ENCODE peak calls at places on chromosomes 12 and 14, in nine cellular contexts. W is fibroblast of mammary gland, J is cardiac fibroblast, D is fibroblast of pulmonary artery, U is psoas muscle, G is hepatocyte, P is astrocyte of the spinal cord, S is NB4, C is gastrocnemius medialis. H is an unnamed sample.

GRCh38 chr12:41795066-41795465 is 349.6 kb downstream of the GXYLT1 start:
- DNase-seq in W (no peak), J (no peak), D (no peak), U (no peak), G (no peak), P (peak; percentile 69), S (no peak), C (no peak), H (no peak)

GRCh38 chr12:39354955-39355354 is 88.0 kb downstream of the KIF21A start:
- DNase-seq in W (no peak), J (no peak), D (no peak), U (no peak), G (no peak), P (no peak), S (no peak), C (no peak), H (no peak)

GRCh38 chr12:76720068-76720467 is 43.8 kb upstream of the ZDHHC17 start:
- DNase-seq in W (peak; percentile 6), J (no peak), D (peak; percentile 40), U (no peak), G (no peak), P (peak; percentile 43), S (no peak), C (no peak), H (no peak)

GRCh38 chr14:91103116-91103515 is 10.8 kb upstream of the DGLUCY start:
- DNase-seq in W (no peak), J (peak; percentile 48), D (no peak), U (no peak), G (no peak), P (no peak), S (no peak), C (no peak), H (no peak)

GRCh38 chr12:124694846-124695497 is 127.6 kb upstream of the NCOR2 start:
- DNase-seq in W (peak; percentile 89), J (peak; percentile 85), D (peak; percentile 82), U (no peak), G (no peak), P (peak; percentile 97), S (peak; percentile 84), C (no peak), H (peak; percentile 63)

GRCh38 chr14:92254786-92255185 is 68.2 kb upstream of the SLC24A4 start:
- DNase-seq in W (peak; percentile 64), J (peak; percentile 60), D (peak; percentile 35), U (peak; percentile 73), G (peak; percentile 50), P (peak; percentile 21), S (no peak), C (no peak), H (no peak)

GRCh38 chr12:4187916-4188315 is 85.6 kb upstream of the CCND2 start:
- DNase-seq in W (no peak), J (no peak), D (no peak), U (no peak), G (no peak), P (no peak), S (no peak), C (no peak), H (no peak)

GRCh38 chr14:36555998-36556743 is 26.2 kb downstream of the NKX2-8 start:
- DNase-seq in W (no peak), J (no peak), D (no peak), U (no peak), G (no peak), P (no peak), S (no peak), C (no peak), H (no peak)

GRCh38 chr12:27193106-27193505 is 51.0 kb upstream of the STK38L start:
- DNase-seq in W (peak; percentile 90), J (peak; percentile 75), D (peak; percentile 80), U (no peak), G (peak; percentile 43), P (peak; percentile 90), S (peak; percentile 32), C (no peak), H (no peak)

GRCh38 chr12:8037046-8037663 is 4.6 kb downstream of the FOXJ2 start:
- DNase-seq in W (no peak), J (no peak), D (no peak), U (no peak), G (no peak), P (no peak), S (peak; percentile 69), C (no peak), H (no peak)

GRCh38 chr12:8036366-8036765 is 3.9 kb downstream of the FOXJ2 start:
- DNase-seq in W (no peak), J (no peak), D (no peak), U (peak; percentile 80), G (no peak), P (no peak), S (no peak), C (peak; percentile 56), H (no peak)

GRCh38 chr12:8033153-8034044 is 883 bp downstream of the FOXJ2 start:
- DNase-seq in W (peak; percentile 50), J (peak; percentile 53), D (peak; percentile 33), U (peak; percentile 74), G (peak; percentile 65), P (peak; percentile 35), S (peak; percentile 68), C (peak; percentile 54), H (no peak)

GRCh38 chr12:8034802-8035201 is 2.3 kb downstream of the FOXJ2 start:
- DNase-seq in W (no peak), J (no peak), D (no peak), U (no peak), G (no peak), P (no peak), S (no peak), C (no peak), H (no peak)

DNA sequence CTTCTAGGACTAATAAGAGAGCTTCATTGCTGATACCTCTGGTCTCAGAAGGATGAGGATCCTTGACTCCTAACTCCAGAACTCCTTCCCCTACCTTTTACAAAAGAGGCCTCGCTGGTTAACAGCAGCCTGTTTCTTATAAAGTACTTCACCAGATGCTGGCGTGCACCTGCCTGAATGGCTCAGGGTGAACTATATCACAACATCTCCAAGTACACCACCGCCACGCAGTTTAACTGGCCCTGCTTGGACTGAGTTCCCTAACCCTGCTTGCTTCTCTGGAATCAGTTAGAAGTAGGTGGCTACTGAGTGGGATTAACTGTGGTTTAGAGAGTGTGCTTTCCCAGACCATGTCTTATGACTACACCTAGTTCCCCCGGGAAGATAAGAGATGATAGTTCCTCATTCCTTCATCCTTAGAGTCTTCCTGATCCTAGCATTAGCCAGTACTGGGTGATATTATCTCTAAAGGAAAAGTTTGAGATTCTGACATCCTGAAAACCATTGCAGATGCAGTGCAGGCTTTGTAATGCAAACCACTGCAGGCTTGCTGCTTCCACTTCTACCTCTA is 3.0 kb downstream of the FOXJ2 start:
- DNase-seq in W (peak; percentile 27), J (no peak), D (no peak), U (no peak), G (peak; percentile 32), P (no peak), S (no peak), C (no peak), H (no peak)
- H3K4me3 ChIP-seq in W (no peak overlapping the region), J (no peak overlapping the region), D (no peak overlapping the region), U (peak overlapping the region; percentile 97), G (no peak overlapping the region), P (no peak overlapping the region), S (no peak overlapping the region), C (peak overlapping the region; percentile 99), H (no peak overlapping the region)

GRCh38 chr12:52378091-52378490 is 7.4 kb downstream of the KRT84 start:
- DNase-seq in W (no peak), J (no peak), D (no peak), U (no peak), G (no peak), P (no peak), S (no peak), C (no peak), H (no peak)

GRCh38 chr12:52379536-52379935 is 5.9 kb downstream of the KRT84 start:
- DNase-seq in W (no peak), J (no peak), D (no peak), U (no peak), G (no peak), P (no peak), S (no peak), C (no peak), H (no peak)

GRCh38 chr12:52382854-52383253 is 2.6 kb downstream of the KRT84 start:
- DNase-seq in W (no peak), J (no peak), D (no peak), U (no peak), G (no peak), P (no peak), S (no peak), C (no peak), H (no peak)

GRCh38 chr12:52381206-52381605 is 4.2 kb downstream of the KRT84 start:
- DNase-seq in W (no peak), J (no peak), D (no peak), U (no peak), G (no peak), P (no peak), S (no peak), C (no peak), H (no peak)

DNA sequence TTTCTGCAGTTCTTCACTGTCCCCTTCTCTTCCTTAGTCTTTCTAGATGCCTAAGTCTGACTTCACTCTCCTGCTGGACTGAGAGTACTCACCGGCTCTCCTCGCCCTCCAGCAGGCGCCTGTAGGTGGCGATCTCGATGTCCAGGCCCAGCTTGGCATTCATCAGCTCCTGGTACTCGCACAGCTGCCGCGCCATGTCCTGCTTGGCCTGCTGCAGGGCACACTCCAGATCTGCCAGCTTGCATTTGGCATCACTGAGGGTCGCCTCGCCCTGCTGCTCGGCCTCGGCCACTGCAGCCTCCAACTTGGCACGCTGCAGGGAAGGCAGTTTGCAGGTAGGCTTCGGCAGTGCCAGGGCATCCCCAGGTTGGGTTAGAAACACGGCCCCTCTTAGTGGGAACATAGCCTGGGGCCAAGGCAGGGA is 5.2 kb downstream of the KRT84 start:
- DNase-seq in W (peak; percentile 29), J (peak; percentile 50), D (peak; percentile 50), U (no peak), G (peak; percentile 48), P (peak; percentile 16), S (peak; percentile 39), C (no peak), H (no peak)
- TF ChIP-seq CTCF in W (peak; percentile 48), J (peak; percentile 72), D (peak; percentile 70), U (peak; percentile 17), G (peak; percentile 45), P (peak; percentile 68), S (peak; percentile 86), C (no peak), H (peak; percentile 72)

DNA sequence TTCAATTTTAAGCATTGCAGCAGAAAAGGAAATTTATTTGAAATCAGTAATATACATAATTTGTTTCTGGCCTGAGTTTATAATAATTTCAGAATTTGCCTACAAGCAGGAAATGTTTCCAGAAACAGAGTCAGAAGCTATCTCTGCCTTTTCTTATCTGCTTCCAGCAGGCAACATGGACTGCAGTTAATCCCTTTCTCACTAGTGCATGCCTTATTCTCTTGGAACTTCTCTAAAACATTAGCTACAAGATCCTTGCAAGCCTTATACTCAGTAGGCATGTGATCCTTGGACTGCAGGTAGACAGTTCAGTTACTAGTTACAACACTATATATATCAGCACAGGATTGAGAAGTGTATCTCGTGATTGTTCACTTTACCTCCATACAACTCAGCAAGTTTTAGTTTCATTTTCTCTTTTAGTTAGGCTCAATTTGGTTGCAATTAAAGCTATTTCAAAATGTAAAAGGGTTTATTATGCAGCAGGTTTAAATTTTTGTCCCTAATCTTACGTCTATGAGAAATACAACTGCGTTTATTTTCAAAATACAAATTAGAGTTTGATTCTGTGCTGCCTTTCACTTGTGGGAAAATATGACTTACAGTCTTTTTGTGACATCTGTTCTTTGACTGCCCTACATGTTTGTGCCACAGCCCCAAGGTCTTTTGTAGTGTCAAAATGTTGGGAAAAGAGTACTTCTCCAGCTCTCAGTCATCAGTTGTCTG is 709.1 kb upstream of the FOXG1 start:
- DNase-seq in W (peak; percentile 0), J (no peak), D (peak; percentile 13), U (no peak), G (peak; percentile 37), P (peak; percentile 23), S (peak; percentile 1), C (no peak), H (no peak)
- H3K4me3 ChIP-seq in W (no peak overlapping the region), J (peak overlapping the region; percentile 8), D (peak overlapping the region; percentile 37), U (no peak overlapping the region), G (no peak overlapping the region), P (no peak overlapping the region), S (peak overlapping the region; percentile 37), C (no peak overlapping the region), H (no peak overlapping the region)

GRCh38 chr14:104135904-104136471 is 2.4 kb upstream of the KIF26A start:
- DNase-seq in W (no peak), J (no peak), D (no peak), U (peak; percentile 44), G (no peak), P (no peak), S (no peak), C (no peak), H (no peak)
- TF ChIP-seq CTCF in W (no peak), J (no peak), D (no peak), U (no peak), G (no peak), P (no peak), S (no peak), C (no peak), H (no peak)